ENCODE peak calls at places on chromosomes 6 and 20, in nine cellular contexts. One of them, this sample, is unnamed.

GRCh38 chr20:32457476-32457986 is 99.4 kb downstream of the ASXL1 start:
- DNase-seq in HFFc6: peak
- DNase-seq in iPS-NIHi11: peak
- DNase-seq in activated T-cell treated with anti-CD3 and anti-CD28 coated beads, Interleukin-2, amount 50 U/mL, for 24 hours: no peak
- DNase-seq in NCI-H1092 treated with DMSO at 0.1 percent for 48 hours: peak
- DNase-seq in astrocyte of the spinal cord: peak
- DNase-seq in stimulated activated CD4-positive, alpha-beta T cell treated with anti-CD3 and anti-CD28 coated beads, Interleukin-4, amount 100 ng/mL, for 48 hours: no peak
- DNase-seq in stimulated activated CD8-positive, alpha-beta memory T cell treated with anti-CD3 and anti-CD28 coated beads, Interleukin-15, amount 100 ng/mL, for 4 hours: no peak
- DNase-seq in NCI-H2029: peak
- DNase-seq in this sample: no peak

GRCh38 chr20:13469262-13469661 is 169.5 kb downstream of the TASP1 start:
- DNase-seq in activated T-cell treated with anti-CD3 and anti-CD28 coated beads, Interleukin-2, amount 50 U/mL, for 24 hours: no peak
- DNase-seq in NCI-H1092 treated with DMSO at 0.1 percent for 48 hours: no peak
- DNase-seq in iPS-NIHi11: no peak
- DNase-seq in astrocyte of the spinal cord: no peak
- DNase-seq in HFFc6: no peak
- DNase-seq in stimulated activated CD8-positive, alpha-beta memory T cell treated with anti-CD3 and anti-CD28 coated beads, Interleukin-15, amount 100 ng/mL, for 4 hours: no peak
- DNase-seq in NCI-H2029: no peak
- DNase-seq in stimulated activated CD4-positive, alpha-beta T cell treated with anti-CD3 and anti-CD28 coated beads, Interleukin-4, amount 100 ng/mL, for 48 hours: no peak
- DNase-seq in this sample: no peak

GRCh38 chr6:148085651-148086321 is 256.9 kb upstream of the SASH1 start:
- DNase-seq in stimulated activated CD4-positive, alpha-beta T cell treated with anti-CD3 and anti-CD28 coated beads, Interleukin-4, amount 100 ng/mL, for 48 hours: no peak
- DNase-seq in activated T-cell treated with anti-CD3 and anti-CD28 coated beads, Interleukin-2, amount 50 U/mL, for 24 hours: no peak
- DNase-seq in NCI-H1092 treated with DMSO at 0.1 percent for 48 hours: no peak
- DNase-seq in iPS-NIHi11: no peak
- DNase-seq in NCI-H2029: no peak
- DNase-seq in astrocyte of the spinal cord: no peak
- DNase-seq in HFFc6: no peak
- DNase-seq in stimulated activated CD8-positive, alpha-beta memory T cell treated with anti-CD3 and anti-CD28 coated beads, Interleukin-15, amount 100 ng/mL, for 4 hours: no peak
- DNase-seq in this sample: no peak

GRCh38 chr20:21378259-21378658 is 19.1 kb downstream of the NKX2-4 start:
- DNase-seq in stimulated activated CD4-positive, alpha-beta T cell treated with anti-CD3 and anti-CD28 coated beads, Interleukin-4, amount 100 ng/mL, for 48 hours: no peak
- DNase-seq in iPS-NIHi11: no peak
- DNase-seq in HFFc6: no peak
- DNase-seq in astrocyte of the spinal cord: no peak
- DNase-seq in stimulated activated CD8-positive, alpha-beta memory T cell treated with anti-CD3 and anti-CD28 coated beads, Interleukin-15, amount 100 ng/mL, for 4 hours: no peak
- DNase-seq in NCI-H1092 treated with DMSO at 0.1 percent for 48 hours: no peak
- DNase-seq in NCI-H2029: no peak
- DNase-seq in activated T-cell treated with anti-CD3 and anti-CD28 coated beads, Interleukin-2, amount 50 U/mL, for 24 hours: no peak
- DNase-seq in this sample: no peak

GRCh38 chr6:150566486-150566885 is 33.2 kb upstream of the PLEKHG1 start:
- DNase-seq in stimulated activated CD4-positive, alpha-beta T cell treated with anti-CD3 and anti-CD28 coated beads, Interleukin-4, amount 100 ng/mL, for 48 hours: no peak
- DNase-seq in astrocyte of the spinal cord: no peak
- DNase-seq in stimulated activated CD8-positive, alpha-beta memory T cell treated with anti-CD3 and anti-CD28 coated beads, Interleukin-15, amount 100 ng/mL, for 4 hours: no peak
- DNase-seq in iPS-NIHi11: no peak
- DNase-seq in activated T-cell treated with anti-CD3 and anti-CD28 coated beads, Interleukin-2, amount 50 U/mL, for 24 hours: no peak
- DNase-seq in HFFc6: no peak
- DNase-seq in NCI-H2029: no peak
- DNase-seq in NCI-H1092 treated with DMSO at 0.1 percent for 48 hours: no peak
- DNase-seq in this sample: no peak

GRCh38 chr20:45444050-45444449 is 25.5 kb upstream of the WFDC2 start:
- DNase-seq in NCI-H2029: no peak
- DNase-seq in astrocyte of the spinal cord: no peak
- DNase-seq in activated T-cell treated with anti-CD3 and anti-CD28 coated beads, Interleukin-2, amount 50 U/mL, for 24 hours: no peak
- DNase-seq in NCI-H1092 treated with DMSO at 0.1 percent for 48 hours: no peak
- DNase-seq in iPS-NIHi11: no peak
- DNase-seq in stimulated activated CD8-positive, alpha-beta memory T cell treated with anti-CD3 and anti-CD28 coated beads, Interleukin-15, amount 100 ng/mL, for 4 hours: no peak
- DNase-seq in stimulated activated CD4-positive, alpha-beta T cell treated with anti-CD3 and anti-CD28 coated beads, Interleukin-4, amount 100 ng/mL, for 48 hours: no peak
- DNase-seq in HFFc6: no peak
- DNase-seq in this sample: no peak

GRCh38 chr20:33252460-33252859 is 16.7 kb downstream of the BPIFA1 start:
- DNase-seq in stimulated activated CD4-positive, alpha-beta T cell treated with anti-CD3 and anti-CD28 coated beads, Interleukin-4, amount 100 ng/mL, for 48 hours: no peak
- DNase-seq in iPS-NIHi11: no peak
- DNase-seq in astrocyte of the spinal cord: no peak
- DNase-seq in stimulated activated CD8-positive, alpha-beta memory T cell treated with anti-CD3 and anti-CD28 coated beads, Interleukin-15, amount 100 ng/mL, for 4 hours: no peak
- DNase-seq in NCI-H1092 treated with DMSO at 0.1 percent for 48 hours: no peak
- DNase-seq in NCI-H2029: no peak
- DNase-seq in activated T-cell treated with anti-CD3 and anti-CD28 coated beads, Interleukin-2, amount 50 U/mL, for 24 hours: no peak
- DNase-seq in HFFc6: no peak
- DNase-seq in this sample: no peak

GRCh38 chr6:165725201-165725600 is 62.2 kb upstream of the PDE10A start:
- DNase-seq in activated T-cell treated with anti-CD3 and anti-CD28 coated beads, Interleukin-2, amount 50 U/mL, for 24 hours: no peak
- DNase-seq in NCI-H2029: no peak
- DNase-seq in iPS-NIHi11: peak
- DNase-seq in astrocyte of the spinal cord: no peak
- DNase-seq in HFFc6: no peak
- DNase-seq in stimulated activated CD4-positive, alpha-beta T cell treated with anti-CD3 and anti-CD28 coated beads, Interleukin-4, amount 100 ng/mL, for 48 hours: no peak
- DNase-seq in stimulated activated CD8-positive, alpha-beta memory T cell treated with anti-CD3 and anti-CD28 coated beads, Interleukin-15, amount 100 ng/mL, for 4 hours: no peak
- DNase-seq in NCI-H1092 treated with DMSO at 0.1 percent for 48 hours: no peak
- DNase-seq in this sample: no peak

GRCh38 chr6:148972481-148972880 is 225.7 kb downstream of the UST start:
- DNase-seq in stimulated activated CD8-positive, alpha-beta memory T cell treated with anti-CD3 and anti-CD28 coated beads, Interleukin-15, amount 100 ng/mL, for 4 hours: no peak
- DNase-seq in HFFc6: no peak
- DNase-seq in NCI-H2029: peak
- DNase-seq in astrocyte of the spinal cord: peak
- DNase-seq in stimulated activated CD4-positive, alpha-beta T cell treated with anti-CD3 and anti-CD28 coated beads, Interleukin-4, amount 100 ng/mL, for 48 hours: peak
- DNase-seq in activated T-cell treated with anti-CD3 and anti-CD28 coated beads, Interleukin-2, amount 50 U/mL, for 24 hours: peak
- DNase-seq in iPS-NIHi11: peak
- DNase-seq in NCI-H1092 treated with DMSO at 0.1 percent for 48 hours: peak
- DNase-seq in this sample: no peak

GRCh38 chr6:15423286-15423957 is 177.6 kb downstream of the JARID2 start:
- DNase-seq in astrocyte of the spinal cord: no peak
- DNase-seq in HFFc6: no peak
- DNase-seq in iPS-NIHi11: no peak
- DNase-seq in stimulated activated CD4-positive, alpha-beta T cell treated with anti-CD3 and anti-CD28 coated beads, Interleukin-4, amount 100 ng/mL, for 48 hours: no peak
- DNase-seq in NCI-H2029: no peak
- DNase-seq in stimulated activated CD8-positive, alpha-beta memory T cell treated with anti-CD3 and anti-CD28 coated beads, Interleukin-15, amount 100 ng/mL, for 4 hours: no peak
- DNase-seq in NCI-H1092 treated with DMSO at 0.1 percent for 48 hours: no peak
- DNase-seq in activated T-cell treated with anti-CD3 and anti-CD28 coated beads, Interleukin-2, amount 50 U/mL, for 24 hours: no peak
- DNase-seq in this sample: no peak

GRCh38 chr6:136524936-136525413 is 25.2 kb downstream of the MAP7 start:
- DNase-seq in HFFc6: no peak
- DNase-seq in activated T-cell treated with anti-CD3 and anti-CD28 coated beads, Interleukin-2, amount 50 U/mL, for 24 hours: no peak
- DNase-seq in astrocyte of the spinal cord: no peak
- DNase-seq in NCI-H2029: no peak
- DNase-seq in iPS-NIHi11: no peak
- DNase-seq in stimulated activated CD8-positive, alpha-beta memory T cell treated with anti-CD3 and anti-CD28 coated beads, Interleukin-15, amount 100 ng/mL, for 4 hours: no peak
- DNase-seq in stimulated activated CD4-positive, alpha-beta T cell treated with anti-CD3 and anti-CD28 coated beads, Interleukin-4, amount 100 ng/mL, for 48 hours: no peak
- DNase-seq in NCI-H1092 treated with DMSO at 0.1 percent for 48 hours: peak
- DNase-seq in this sample: no peak

GRCh38 chr20:51093240-51093763 is 70.4 kb upstream of the KCNG1 start:
- DNase-seq in stimulated activated CD8-positive, alpha-beta memory T cell treated with anti-CD3 and anti-CD28 coated beads, Interleukin-15, amount 100 ng/mL, for 4 hours: no peak
- DNase-seq in stimulated activated CD4-positive, alpha-beta T cell treated with anti-CD3 and anti-CD28 coated beads, Interleukin-4, amount 100 ng/mL, for 48 hours: no peak
- DNase-seq in HFFc6: no peak
- DNase-seq in NCI-H2029: no peak
- DNase-seq in activated T-cell treated with anti-CD3 and anti-CD28 coated beads, Interleukin-2, amount 50 U/mL, for 24 hours: no peak
- DNase-seq in astrocyte of the spinal cord: no peak
- DNase-seq in iPS-NIHi11: no peak
- DNase-seq in NCI-H1092 treated with DMSO at 0.1 percent for 48 hours: no peak
- DNase-seq in this sample: no peak

GRCh38 chr20:58393299-58393698 is 4.3 kb downstream of the VAPB start:
- DNase-seq in iPS-NIHi11: no peak
- DNase-seq in stimulated activated CD4-positive, alpha-beta T cell treated with anti-CD3 and anti-CD28 coated beads, Interleukin-4, amount 100 ng/mL, for 48 hours: no peak
- DNase-seq in activated T-cell treated with anti-CD3 and anti-CD28 coated beads, Interleukin-2, amount 50 U/mL, for 24 hours: no peak
- DNase-seq in astrocyte of the spinal cord: peak
- DNase-seq in HFFc6: peak
- DNase-seq in NCI-H1092 treated with DMSO at 0.1 percent for 48 hours: no peak
- DNase-seq in NCI-H2029: no peak
- DNase-seq in stimulated activated CD8-positive, alpha-beta memory T cell treated with anti-CD3 and anti-CD28 coated beads, Interleukin-15, amount 100 ng/mL, for 4 hours: no peak
- DNase-seq in this sample: no peak